ENCODE peak calls at places on chromosomes 4 and X, in ten cellular contexts. F is cardiac muscle cell; N is right lobe of liver; Q is IMR-90; H is vagina; A is GM23248; R is heart right ventricle; K is brain microvascular endothelial cell; U is SJSA1; M is CD8-positive, alpha-beta memory T cell. Y is an unnamed sample.
A peak's percentile ranks its signal among the peaks of the same experiment; 100 is the strongest.

GRCh38 chr4:11218692-11219091 is 210.0 kb downstream of the HS3ST1 start:
- DNase-seq in F (no peak), N (no peak), Q (no peak), H (no peak), A (no peak), R (no peak), K (no peak), U (no peak), M (no peak), Y (peak; percentile 31)

GRCh38 chr4:28755081-28755480 is 1894.4 kb downstream of the STIM2 start:
- DNase-seq in F (no peak), N (no peak), Q (no peak), H (no peak), A (no peak), R (no peak), K (no peak), U (no peak), M (no peak), Y (no peak)

GRCh38 chr4:48931459-48931858 is 24.9 kb upstream of the OCIAD2 start:
- DNase-seq in F (no peak), N (no peak), Q (no peak), H (no peak), A (peak; percentile 21), R (no peak), K (no peak), U (no peak), M (no peak), Y (no peak)

GRCh38 chrX:122113896-122114295 is 1066.5 kb downstream of the GLUD2 start:
- DNase-seq in F (no peak), N (no peak), Q (no peak), H (no peak), A (no peak), R (no peak), K (no peak), U (no peak), M (no peak), Y (no peak)

GRCh38 chr4:186104114-186104894 is at the start of gene FAM149A:
- DNase-seq in F (peak; percentile 37), N (peak; percentile 80), Q (no peak), H (no peak), A (peak; percentile 12), R (no peak), K (no peak), U (no peak), M (peak; percentile 33), Y (peak; percentile 86)

GRCh38 chr4:140603286-140603685 is 34.5 kb upstream of the UCP1 start:
- DNase-seq in F (no peak), N (no peak), Q (no peak), H (no peak), A (no peak), R (peak; percentile 64), K (no peak), U (no peak), M (no peak), Y (no peak)

GRCh38 chr4:108954880-108955279 is 192.0 kb upstream of the ETNPPL start:
- DNase-seq in F (no peak), N (no peak), Q (no peak), H (no peak), A (no peak), R (no peak), K (no peak), U (no peak), M (no peak), Y (no peak)

GRCh38 chr4:136737066-136737465 is 795.2 kb downstream of the PCDH18 start:
- DNase-seq in F (no peak), N (no peak), Q (peak; percentile 36), H (no peak), A (no peak), R (no peak), K (no peak), U (no peak), M (no peak), Y (no peak)

GRCh38 chrX:154384284-154384892 is 5.3 kb downstream of the EMD start:
- DNase-seq in F (no peak), N (no peak), Q (no peak), H (no peak), A (peak; percentile 45), R (no peak), K (no peak), U (no peak), M (no peak), Y (no peak)

GRCh38 chr4:88999392-88999791 is 57.6 kb downstream of the FAM13A start:
- DNase-seq in F (no peak), N (no peak), Q (no peak), H (no peak), A (no peak), R (no peak), K (no peak), U (no peak), M (no peak), Y (no peak)

DNA sequence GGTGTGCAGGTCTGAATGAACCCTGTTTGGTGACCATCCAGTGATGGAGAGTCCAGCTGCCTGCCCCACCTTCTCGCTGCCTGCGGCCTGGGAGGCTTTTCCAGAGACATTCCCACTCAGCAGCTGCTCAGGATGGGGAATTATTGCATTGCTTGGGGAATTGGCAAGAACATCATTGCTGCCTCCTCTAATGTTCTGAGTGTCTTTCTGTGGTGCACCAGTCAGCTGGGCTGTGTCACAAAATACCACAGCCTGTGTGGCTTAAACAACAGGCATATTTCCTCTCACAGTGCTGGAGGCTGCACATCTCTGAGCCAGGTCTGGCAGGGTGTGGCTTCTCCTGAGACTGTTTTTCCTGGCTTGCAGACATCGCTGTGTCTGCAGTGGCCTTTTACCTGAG is 86.8 kb upstream of the AFAP1 start:
- DNase-seq in F (no peak), N (no peak), Q (no peak), H (no peak), A (no peak), R (no peak), K (no peak), U (no peak), M (no peak), Y (no peak)
- H3K4me3 ChIP-seq in F (no peak overlapping the region), N (no peak overlapping the region), Q (no peak overlapping the region), H (no peak overlapping the region), A (no peak overlapping the region), R (no peak overlapping the region), K (no peak overlapping the region), U (no peak overlapping the region), M (no peak overlapping the region), Y (no peak overlapping the region)

GRCh38 chrX:9646471-9647038 is 119.1 kb downstream of the GPR143 start:
- DNase-seq in F (no peak), N (no peak), Q (peak; percentile 36), H (no peak), A (no peak), R (no peak), K (no peak), U (no peak), M (no peak), Y (no peak)
- H3K36me3 ChIP-seq in F (no peaks in the 10 kb centered on the region), N (no peaks in the 10 kb centered on the region), Q (peaks cover 1% of the 10 kb centered on the region), H (no peaks in the 10 kb centered on the region), A (no peaks in the 10 kb centered on the region), R (no peaks in the 10 kb centered on the region), K (no peaks in the 10 kb centered on the region), U (no peaks in the 10 kb centered on the region), M (no peaks in the 10 kb centered on the region), Y (no peaks in the 10 kb centered on the region)

DNA sequence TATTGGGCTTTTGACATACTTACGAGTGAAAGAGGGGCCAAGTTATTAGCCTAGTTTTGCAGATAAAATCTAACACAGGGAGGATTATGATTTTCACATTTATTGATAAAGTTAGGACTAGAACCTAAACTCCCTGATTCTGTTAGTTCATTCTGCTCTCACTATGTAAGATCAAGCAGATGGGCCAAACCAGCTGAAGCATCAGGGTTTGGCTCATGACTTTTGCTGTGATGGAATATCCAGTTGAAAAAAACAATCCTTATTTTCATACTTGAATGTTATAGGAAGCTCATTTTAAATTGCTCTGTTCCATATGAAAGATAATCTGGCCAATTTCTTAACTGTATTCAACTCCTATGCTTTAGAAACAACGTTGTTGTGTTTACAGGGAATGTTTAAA is 21.2 kb downstream of the SPRY1 start:
- DNase-seq in F (no peak), N (no peak), Q (no peak), H (no peak), A (peak; percentile 16), R (no peak), K (no peak), U (no peak), M (no peak), Y (no peak)
- H3K4me3 ChIP-seq in F (no peak overlapping the region), N (no peak overlapping the region), Q (no peak overlapping the region), H (no peak overlapping the region), A (peak overlapping the region; percentile 51), R (no peak overlapping the region), K (no peak overlapping the region), U (no peak overlapping the region), M (no peak overlapping the region), Y (no peak overlapping the region)

GRCh38 chr4:3209551-3210325 is 39.2 kb upstream of the MSANTD1 start:
- DNase-seq in F (no peak), N (peak; percentile 33), Q (no peak), H (no peak), A (no peak), R (no peak), K (no peak), U (no peak), M (no peak), Y (no peak)

GRCh38 chr4:3211866-3212265 is 37.1 kb upstream of the MSANTD1 start:
- DNase-seq in F (no peak), N (no peak), Q (no peak), H (no peak), A (no peak), R (no peak), K (no peak), U (no peak), M (no peak), Y (no peak)

GRCh38 chr4:3208826-3209225 is 40.1 kb upstream of the MSANTD1 start:
- DNase-seq in F (no peak), N (peak; percentile 42), Q (no peak), H (no peak), A (no peak), R (no peak), K (no peak), U (no peak), M (no peak), Y (no peak)

GRCh38 chr4:3212391-3213100 is 36.4 kb upstream of the MSANTD1 start:
- DNase-seq in F (no peak), N (no peak), Q (no peak), H (no peak), A (no peak), R (no peak), K (no peak), U (no peak), M (no peak), Y (no peak)

DNA sequence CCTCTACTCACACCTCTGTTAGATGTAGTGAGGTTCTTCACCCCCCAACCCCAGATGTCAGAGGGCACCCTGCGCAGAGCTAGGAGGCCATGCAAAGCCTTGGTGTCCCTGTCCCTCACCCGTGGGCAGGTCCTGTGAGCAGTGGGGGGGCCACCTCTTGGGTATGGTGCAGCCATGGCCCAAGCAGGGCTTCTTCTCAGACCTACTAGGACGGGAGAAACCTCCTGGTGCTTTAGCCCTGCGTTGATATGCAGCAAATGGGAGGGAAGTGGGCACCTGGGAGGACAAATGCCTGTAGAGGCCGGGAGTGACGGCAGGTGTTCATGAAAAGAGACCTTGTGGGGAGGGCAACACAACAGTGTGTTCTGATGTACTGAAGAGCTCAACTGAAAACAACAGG is 38.5 kb upstream of the MSANTD1 start:
- DNase-seq in F (no peak), N (peak; percentile 31), Q (no peak), H (no peak), A (no peak), R (no peak), K (no peak), U (no peak), M (no peak), Y (no peak)
- H3K36me3 ChIP-seq in F (peaks cover 60% of the 10 kb centered on the region), N (peaks cover 29% of the 10 kb centered on the region), Q (peaks cover 53% of the 10 kb centered on the region), H (peaks cover 4% of the 10 kb centered on the region), A (peaks cover 35% of the 10 kb centered on the region), R (peaks cover 92% of the 10 kb centered on the region), K (peaks cover 59% of the 10 kb centered on the region), U (peaks cover 3% of the 10 kb centered on the region), M (peaks cover 61% of the 10 kb centered on the region), Y (peaks cover 39% of the 10 kb centered on the region)